ENCODE peak calls at places on chromosomes 11 and 22, in five cellular contexts. P, F, J, A and N are unnamed samples. For H3K4me1, the result is how much of the 10 kb centered on the place peaks cover.

GRCh38 chr11:2777396-2777795 is 77.6 kb upstream of the KCNQ1OT1 start:
- DNase-seq in P (peak), A (peak), J (no peak), F (peak), N (no peak)

GRCh38 chr11:60363542-60364525 is 14.5 kb upstream of the MS4A7 start:
- DNase-seq in F (peak), A (peak), J (peak), P (no peak), N (peak)

GRCh38 chr11:87405843-87406242 is 368.1 kb downstream of the TMEM135 start:
- DNase-seq in A (no peak), P (no peak), F (no peak), J (no peak), N (no peak)

GRCh38 chr11:122023614-122024250 is 92.3 kb downstream of the BLID start:
- DNase-seq in F (no peak), J (no peak), P (no peak), A (no peak), N (no peak)

GRCh38 chr11:61955031-61955415 is 4.9 kb downstream of the BEST1 start:
- DNase-seq in J (peak), P (peak), A (peak), F (peak), N (no peak)

GRCh38 chr11:61967177-61967923 is at the start of gene FTH1:
- DNase-seq in F (peak), P (peak), J (peak), A (peak), N (peak)

GRCh38 chr11:71486320-71486719 is 33.3 kb downstream of the NADSYN1 start:
- DNase-seq in P (no peak), A (no peak), J (no peak), F (no peak), N (no peak)

GRCh38 chr22:39311592-39312400 is 7.6 kb downstream of the RPL3 start:
- DNase-seq in P (peak), A (no peak), F (no peak), J (no peak), N (no peak)

GRCh38 chr11:95135155-95135554 is 45.5 kb downstream of the ENDOD1 start:
- DNase-seq in F (no peak), J (no peak), A (no peak), P (no peak), N (no peak)

GRCh38 chr11:95230054-95231034 is 658 bp downstream of the SESN3 start:
- DNase-seq in F (peak), A (peak), J (no peak), P (no peak), N (no peak)

GRCh38 chr11:108596701-108597100 is 3.1 kb upstream of the EXPH5 start:
- DNase-seq in A (no peak), P (no peak), J (no peak), F (no peak), N (no peak)

GRCh38 chr11:100735949-100736675 is 49.0 kb downstream of the ARHGAP42 start:
- DNase-seq in P (no peak), J (peak), F (no peak), A (no peak), N (no peak)

GRCh38 chr22:17672417-17672991 is 33.9 kb downstream of the BCL2L13 start:
- DNase-seq in J (no peak), P (no peak), A (no peak), F (no peak), N (no peak)

GRCh38 chr22:24523873-24524272 is 28.7 kb downstream of the UPB1 start:
- DNase-seq in P (no peak), A (no peak), J (no peak), F (no peak), N (no peak)

GRCh38 chr11:16841481-16841880 is 103.0 kb downstream of the C11orf58 start:
- DNase-seq in F (peak), A (no peak), J (no peak), P (no peak), N (no peak)

GRCh38 chr11:18692941-18693760 is 5.4 kb upstream of the TMEM86A start:
- DNase-seq in J (no peak), F (no peak), A (no peak), P (no peak), N (no peak)

GRCh38 chr11:27200779-27201453 is 160.3 kb downstream of the BBOX1 start:
- DNase-seq in A (no peak), P (no peak), J (no peak), F (no peak), N (no peak)

GRCh38 chr11:29272019-29272654 is 744.7 kb downstream of the KCNA4 start:
- DNase-seq in P (no peak), J (peak), F (no peak), A (no peak), N (no peak)

GRCh38 chr11:10645212-10645795 is 48.3 kb downstream of the IRAG1 start:
- DNase-seq in J (no peak), F (no peak), A (no peak), P (no peak), N (no peak)

GRCh38 chr11:114060402-114061052 is 1.0 kb downstream of the ZBTB16 start:
- DNase-seq in P (peak), F (no peak), J (no peak), A (peak), N (no peak)

GRCh38 chr11:12993626-12994025 is 15.5 kb upstream of the RASSF10 start:
- DNase-seq in F (no peak), A (no peak), J (no peak), P (no peak), N (no peak)

GRCh38 chr11:9384535-9385287 is at the start of gene IPO7:
- DNase-seq in P (peak), A (peak), J (peak), F (peak), N (peak)

GRCh38 chr11:133202816-133203215 is 329.5 kb downstream of the OPCML start:
- DNase-seq in A (no peak), F (no peak), P (no peak), J (no peak), N (no peak)

GRCh38 chr11:17371614-17372013 is 16.8 kb downstream of the KCNJ11 start:
- DNase-seq in F (no peak), A (no peak), J (peak), P (no peak), N (no peak)

GRCh38 chr11:70270877-70271634 is 566 bp downstream of the PPFIA1 start:
- DNase-seq in A (peak), J (no peak), P (peak), F (peak), N (no peak)

GRCh38 chr11:22234743-22235142 is 41.9 kb downstream of the ANO5 start:
- DNase-seq in A (no peak), F (no peak), J (no peak), P (no peak), N (peak)

GRCh38 chr22:24170632-24171031 is 10.7 kb upstream of the SUSD2 start:
- DNase-seq in F (no peak), A (no peak), P (no peak), J (no peak), N (no peak)

GRCh38 chr11:17786824-17787525 is 52.4 kb downstream of the KCNC1 start:
- DNase-seq in J (no peak), P (no peak), A (no peak), F (no peak), N (no peak)

GRCh38 chr22:32771761-32772160 is 29.7 kb upstream of the TIMP3 start:
- DNase-seq in J (no peak), P (no peak), F (no peak), A (no peak), N (no peak)

GRCh38 chr11:134277176-134278001 is 1.2 kb downstream of the GLB1L3 start:
- DNase-seq in A (no peak), P (no peak), F (no peak), J (no peak), N (no peak)

GRCh38 chr22:43136255-43136654 is 6.9 kb downstream of the MCAT start:
- DNase-seq in F (peak), P (peak), A (no peak), J (peak), N (no peak)

GRCh38 chr11:131889146-131889577 is 518.7 kb downstream of the NTM start:
- DNase-seq in P (no peak), J (no peak), A (no peak), F (no peak), N (no peak)

GRCh38 chr11:94067010-94067409 is 45.9 kb downstream of the HEPHL1 start:
- DNase-seq in J (no peak), F (no peak), P (no peak), A (no peak), N (no peak)

GRCh38 chr11:121152764-121153163 is 51.7 kb downstream of the TECTA start:
- DNase-seq in J (no peak), P (no peak), F (no peak), A (no peak), N (no peak)

GRCh38 chr22:45064313-45065268 is 54.8 kb upstream of the PHF21B start:
- DNase-seq in J (no peak), A (no peak), F (no peak), P (no peak), N (no peak)

GRCh38 chr22:29912605-29913398 is 29.8 kb downstream of the MTMR3 start:
- DNase-seq in A (no peak), F (no peak), P (no peak), J (peak), N (no peak)

GRCh38 chr11:65401803-65402248 is 15.4 kb downstream of the FRMD8 start:
- DNase-seq in F (no peak), P (no peak), J (no peak), A (no peak), N (no peak)

GRCh38 chr11:65404638-65405339 is 17.8 kb upstream of the NEAT1 start:
- DNase-seq in J (no peak), P (peak), F (no peak), A (no peak), N (no peak)

GRCh38 chr11:65403607-65404121 is 17.2 kb downstream of the FRMD8 start:
- DNase-seq in F (no peak), P (no peak), A (no peak), J (no peak), N (no peak)

GRCh38 chr11:65402790-65403189 is 16.4 kb downstream of the FRMD8 start:
- DNase-seq in A (no peak), J (no peak), F (no peak), P (no peak), N (no peak)

GRCh38 chr11:65404210-65404609 is 17.8 kb downstream of the FRMD8 start:
- DNase-seq in P (no peak), A (no peak), F (no peak), J (no peak), N (no peak)
- H3K27ac ChIP-seq in P (peak), A (no peak), F (no peak), J (no peak), N (no peak)

DNA sequence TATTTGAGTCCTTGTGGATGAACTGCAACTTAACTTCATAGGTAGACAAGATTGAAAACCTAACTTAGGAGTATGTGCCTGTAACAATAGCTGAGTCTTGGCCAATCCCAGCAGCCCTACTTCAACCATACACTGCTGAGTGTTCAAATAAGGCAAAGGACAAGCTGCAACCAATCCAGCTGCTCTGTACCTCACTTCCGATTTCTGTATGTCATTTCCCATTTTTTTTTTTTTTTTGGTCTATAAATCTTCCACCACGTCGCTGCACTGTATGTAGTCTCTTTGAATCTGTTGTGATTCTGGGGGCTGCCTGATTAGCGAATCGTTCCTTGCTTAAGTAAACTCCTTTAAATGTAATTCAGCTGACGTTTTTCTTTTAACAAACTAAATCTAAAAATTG is 35.4 kb upstream of the FLI1 start:
- DNase-seq in J (no peak), P (no peak), F (no peak), A (no peak), N (no peak)
- H3K4me1 ChIP-seq in J (under half), P (under half), F (under half), A (under half), N (under half)

GRCh38 chr11:67055812-67056211 is 835 bp upstream of the RHOD start:
- DNase-seq in J (no peak), P (no peak), F (peak), A (no peak), N (no peak)

GRCh38 chr11:67056267-67056639 is 394 bp upstream of the RHOD start:
- DNase-seq in A (no peak), P (no peak), F (no peak), J (no peak), N (no peak)

GRCh38 chr11:67052891-67053290 is 3.8 kb upstream of the RHOD start:
- DNase-seq in J (no peak), P (no peak), A (no peak), F (no peak), N (no peak)

GRCh38 chr11:67054851-67055523 is 1.7 kb upstream of the RHOD start:
- DNase-seq in P (peak), J (peak), F (no peak), A (peak), N (no peak)

GRCh38 chr11:67053896-67054850 is 2.5 kb upstream of the RHOD start:
- DNase-seq in A (peak), P (no peak), J (peak), F (peak), N (no peak)
- H3K4me3 ChIP-seq in A (no peak), P (no peak), J (no peak), F (no peak), N (no peak)

DNA sequence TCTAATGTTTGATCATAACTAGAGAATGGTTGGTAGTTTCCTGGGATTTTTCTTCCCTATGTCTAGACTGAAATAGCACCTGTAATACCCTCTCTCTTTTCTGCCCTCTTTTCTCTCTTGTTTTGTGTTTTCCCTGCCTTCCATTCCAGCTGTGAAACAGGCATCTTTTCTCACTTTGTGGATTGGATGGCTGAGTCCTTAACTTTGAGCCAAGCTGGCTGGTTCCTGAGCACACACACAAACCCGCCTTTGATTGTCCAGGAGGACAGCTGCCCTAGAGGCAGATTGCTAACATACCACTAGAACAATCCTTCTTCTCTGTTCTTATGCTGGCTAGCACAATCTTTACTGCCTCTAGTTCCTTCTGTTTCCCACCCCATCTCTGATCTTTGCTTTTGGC is 17.7 kb downstream of the CTNND1 start:
- DNase-seq in J (peak), F (peak), P (no peak), A (no peak), N (no peak)
- H3K27ac ChIP-seq in J (peak), F (peak), P (peak), A (peak), N (no peak)